ENCODE peak calls at places on chromosome 11, in six cellular contexts. R is hippocampal formation; N is brain microvascular endothelial cell; B is neuronal stem cell; F is pancreas; O is CD4-positive, alpha-beta T cell. D is an unnamed sample.

GRCh38 chr11:59112494-59112893 is 5.5 kb downstream of the FAM111B start:
- DNase-seq in R (no peak), N (no peak), B (no peak), F (no peak), O (no peak), D (no peak)

GRCh38 chr11:122226810-122227379 is 110.9 kb upstream of the BLID start:
- DNase-seq in R (no peak), N (no peak), B (no peak), F (no peak), O (no peak), D (no peak)

GRCh38 chr11:36033082-36033751 is 89.4 kb downstream of the LDLRAD3 start:
- DNase-seq in R (no peak), N (no peak), B (no peak), F (no peak), O (no peak), D (no peak)

GRCh38 chr11:78425436-78425835 is 7.8 kb upstream of the GAB2 start:
- DNase-seq in R (no peak), N (no peak), B (no peak), F (no peak), O (no peak), D (no peak)

GRCh38 chr11:44159848-44160721 is 64.6 kb downstream of the EXT2 start:
- DNase-seq in R (no peak), N (no peak), B (no peak), F (no peak), O (no peak), D (no peak)

GRCh38 chr11:3609416-3610265 is 32.2 kb downstream of the ART5 start:
- DNase-seq in R (no peak), N (peak; percentile 43), B (peak; percentile 54), F (no peak), O (no peak), D (peak; percentile 14)

GRCh38 chr11:14454861-14455632 is 44.6 kb downstream of the COPB1 start:
- DNase-seq in R (peak; percentile 12), N (no peak), B (peak; percentile 1), F (no peak), O (no peak), D (peak; percentile 15)

GRCh38 chr11:131524186-131524585 is 153.8 kb downstream of the NTM start:
- DNase-seq in R (no peak), N (no peak), B (no peak), F (no peak), O (no peak), D (no peak)

GRCh38 chr11:127656266-127656879 is 655.8 kb upstream of the KIRREL3 start:
- DNase-seq in R (no peak), N (no peak), B (no peak), F (no peak), O (no peak), D (no peak)

GRCh38 chr11:14768789-14769188 is 123.2 kb downstream of the CYP2R1 start:
- DNase-seq in R (no peak), N (no peak), B (no peak), F (no peak), O (no peak), D (no peak)

GRCh38 chr11:60831501-60832079 is 10.3 kb upstream of the CCDC86 start:
- DNase-seq in R (no peak), N (no peak), B (no peak), F (no peak), O (no peak), D (no peak)

GRCh38 chr11:121321614-121322243 is 29.2 kb downstream of the SC5D start:
- DNase-seq in R (peak; percentile 90), N (no peak), B (peak; percentile 12), F (no peak), O (peak; percentile 31), D (peak; percentile 93)

GRCh38 chr11:92409956-92410355 is 185.3 kb downstream of the FAT3 start:
- DNase-seq in R (no peak), N (no peak), B (no peak), F (no peak), O (no peak), D (no peak)

GRCh38 chr11:2166091-2166851 is 5.3 kb upstream of the INS start:
- DNase-seq in R (no peak), N (no peak), B (no peak), F (peak; percentile 76), O (peak; percentile 32), D (no peak)

GRCh38 chr11:68838572-68838964 is 3.1 kb downstream of the CPT1A start:
- DNase-seq in R (no peak), N (no peak), B (no peak), F (no peak), O (no peak), D (no peak)

GRCh38 chr11:116703421-116703820 is 69.4 kb downstream of the BUD13 start:
- DNase-seq in R (no peak), N (no peak), B (peak; percentile 63), F (peak; percentile 55), O (no peak), D (peak; percentile 35)

GRCh38 chr11:113603277-113604059 is 102.6 kb downstream of the TMPRSS5 start:
- DNase-seq in R (peak; percentile 42), N (no peak), B (no peak), F (no peak), O (no peak), D (peak; percentile 74)

GRCh38 chr11:105282658-105283057 is 143.1 kb upstream of the CARD18 start:
- DNase-seq in R (no peak), N (peak; percentile 7), B (no peak), F (no peak), O (no peak), D (no peak)

GRCh38 chr11:45671246-45672171 is 6.1 kb upstream of the CHST1 start:
- DNase-seq in R (peak; percentile 70), N (no peak), B (no peak), F (no peak), O (no peak), D (peak; percentile 98)

D was measured in pons.